ENCODE peak calls at places on chromosomes 2 and 18, in eight cellular contexts. E is tibial artery, G is WTC11, J is suprapubic skin, H is lower lobe of right lung, T is glutamatergic neuron, Z is AG10803, I is dorsolateral prefrontal cortex. S is an unnamed sample.

GRCh38 chr2:110773470-110773921 is 41.1 kb downstream of the ACOXL start:
- DNase-seq in J (no peak), G (no peak), Z (no peak), I (no peak), H (no peak), T (no peak), E (peak; percentile 45), S (no peak)

GRCh38 chr18:29164020-29164706 is 987.2 kb upstream of the CDH2 start:
- DNase-seq in I (no peak), H (no peak), T (no peak), Z (peak; percentile 90), J (no peak), E (no peak), G (no peak), S (no peak)

GRCh38 chr2:70922591-70923234 is 13.0 kb upstream of the ATP6V1B1 start:
- DNase-seq in E (no peak), I (peak; percentile 8), T (peak; percentile 65), G (no peak), H (no peak), J (peak; percentile 29), Z (no peak), S (no peak)

GRCh38 chr2:78061301-78061700 is 539.1 kb upstream of the LRRTM4 start:
- DNase-seq in G (no peak), T (no peak), Z (no peak), E (no peak), H (no peak), I (no peak), J (no peak), S (no peak)

GRCh38 chr2:12050381-12050780 is 303.9 kb downstream of the LPIN1 start:
- DNase-seq in T (no peak), G (no peak), Z (peak; percentile 83), I (no peak), E (no peak), J (no peak), H (no peak), S (peak; percentile 62)

GRCh38 chr2:241804326-241805276 is 4.4 kb upstream of the NEU4 start:
- DNase-seq in I (peak; percentile 35), H (peak; percentile 45), J (no peak), T (peak; percentile 37), Z (peak; percentile 8), G (no peak), E (peak; percentile 18), S (no peak)

GRCh38 chr2:84300030-84301029 is 158.8 kb downstream of the SUCLG1 start:
- DNase-seq in E (no peak), I (no peak), G (no peak), T (no peak), Z (no peak), H (no peak), J (no peak), S (no peak)

GRCh38 chr18:7830468-7830867 is 263.4 kb downstream of the PTPRM start:
- DNase-seq in T (no peak), J (no peak), G (no peak), Z (no peak), I (no peak), E (no peak), H (no peak), S (no peak)

GRCh38 chr2:43178055-43178598 is 48.3 kb downstream of the ZFP36L2 start:
- DNase-seq in J (no peak), G (no peak), E (no peak), H (no peak), T (no peak), I (no peak), Z (no peak), S (no peak)

GRCh38 chr2:43453771-43454170 is 142.1 kb downstream of the THADA start:
- DNase-seq in H (no peak), E (no peak), I (no peak), T (no peak), G (no peak), Z (no peak), J (no peak), S (no peak)

GRCh38 chr2:236360486-236360885 is 96.3 kb upstream of the ASB18 start:
- DNase-seq in H (no peak), E (no peak), G (no peak), Z (no peak), I (no peak), J (no peak), T (no peak), S (no peak)

GRCh38 chr18:13813271-13813849 is 10.6 kb upstream of the MC5R start:
- DNase-seq in T (peak; percentile 83), J (no peak), G (peak; percentile 72), H (no peak), I (peak; percentile 59), E (peak; percentile 77), Z (peak; percentile 54), S (no peak)

GRCh38 chr2:169799555-169799954 is 884 bp downstream of the SSB start:
- DNase-seq in E (no peak), H (no peak), G (no peak), I (no peak), J (no peak), Z (no peak), T (no peak), S (no peak)

GRCh38 chr2:12721571-12722444 is 5.1 kb downstream of the TRIB2 start:
- DNase-seq in Z (peak; percentile 68), E (no peak), G (no peak), T (no peak), J (no peak), H (no peak), I (no peak), S (no peak)

GRCh38 chr18:34807106-34807796 is 97.2 kb downstream of the DTNA start:
- DNase-seq in T (no peak), Z (no peak), H (no peak), I (no peak), E (no peak), G (no peak), J (no peak), S (no peak)

GRCh38 chr2:176830362-176830761 is 382.2 kb upstream of the HNRNPA3 start:
- DNase-seq in H (no peak), E (no peak), Z (no peak), T (no peak), J (no peak), G (no peak), I (no peak), S (no peak)
- TF ChIP-seq CTCF in H (no peak), E (no peak), Z (no peak), T (no peak), J (no peak), G (no peak), I (no peak), S (no peak)

GRCh38 chr2:132670104-132670960 is at the start of gene LYPD1:
- DNase-seq in T (peak; percentile 43), E (no peak), Z (no peak), H (peak; percentile 46), G (peak; percentile 62), I (peak; percentile 36), J (no peak), S (no peak)
- TF ChIP-seq CTCF in T (no peak), E (no peak), Z (no peak), H (no peak), G (no peak), I (no peak), J (no peak), S (no peak)

DNA sequence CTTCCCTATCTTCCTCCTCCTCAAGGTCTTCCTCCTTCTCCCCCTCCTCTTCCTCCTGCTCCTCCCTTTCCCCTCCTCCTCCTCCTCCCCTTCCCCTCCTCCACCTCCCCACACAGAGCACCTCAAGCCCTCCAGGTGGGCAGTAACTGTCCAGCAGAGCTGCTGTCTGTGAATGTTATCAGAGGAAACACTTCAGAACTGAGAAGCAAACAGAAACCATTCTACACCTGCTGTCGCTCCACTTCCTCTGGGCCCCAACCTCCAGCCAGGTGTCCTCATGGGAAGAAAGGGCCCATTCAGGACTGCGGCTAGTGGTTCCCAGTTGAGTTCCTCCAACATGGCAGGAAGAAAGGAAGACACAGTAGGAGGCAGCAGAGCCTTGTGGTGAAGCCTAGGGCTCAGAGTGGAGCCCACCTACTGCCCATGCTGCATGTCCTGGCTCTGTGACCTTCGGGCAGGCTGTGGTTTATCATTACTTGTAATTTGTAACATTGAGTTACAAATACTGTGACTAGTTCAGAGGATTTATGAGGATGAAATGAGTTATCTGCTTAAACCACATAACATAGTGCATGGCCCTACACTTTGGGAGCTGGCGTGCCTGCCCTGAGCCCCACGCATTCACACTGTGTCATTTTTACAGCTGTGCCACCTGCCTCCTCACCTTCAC is 165.9 kb upstream of the ID2 start:
- DNase-seq in Z (no peak), H (no peak), G (no peak), I (no peak), E (no peak), J (no peak), T (no peak), S (no peak)
- TF ChIP-seq CTCF in Z (no peak), H (no peak), G (no peak), I (no peak), E (no peak), J (no peak), T (no peak), S (no peak)

GRCh38 chr2:237865623-237866041 is 6.2 kb downstream of the RAMP1 start:
- DNase-seq in Z (no peak), T (no peak), G (no peak), E (no peak), I (no peak), H (no peak), J (peak; percentile 48), S (no peak)
- TF ChIP-seq CTCF in Z (peak; percentile 4), T (no peak), G (no peak), E (no peak), I (no peak), H (no peak), J (no peak), S (no peak)

GRCh38 chr2:20236496-20236895 is 11.6 kb upstream of the SDC1 start:
- DNase-seq in J (no peak), E (no peak), T (no peak), I (no peak), Z (no peak), G (no peak), H (no peak), S (no peak)

GRCh38 chr2:20247084-20247483 is 22.2 kb upstream of the SDC1 start:
- DNase-seq in T (no peak), G (no peak), H (no peak), E (no peak), Z (no peak), J (no peak), I (no peak), S (no peak)

GRCh38 chr2:20242727-20243377 is 17.9 kb upstream of the SDC1 start:
- DNase-seq in E (no peak), J (no peak), I (no peak), Z (no peak), G (peak; percentile 40), T (no peak), H (no peak), S (no peak)

DNA sequence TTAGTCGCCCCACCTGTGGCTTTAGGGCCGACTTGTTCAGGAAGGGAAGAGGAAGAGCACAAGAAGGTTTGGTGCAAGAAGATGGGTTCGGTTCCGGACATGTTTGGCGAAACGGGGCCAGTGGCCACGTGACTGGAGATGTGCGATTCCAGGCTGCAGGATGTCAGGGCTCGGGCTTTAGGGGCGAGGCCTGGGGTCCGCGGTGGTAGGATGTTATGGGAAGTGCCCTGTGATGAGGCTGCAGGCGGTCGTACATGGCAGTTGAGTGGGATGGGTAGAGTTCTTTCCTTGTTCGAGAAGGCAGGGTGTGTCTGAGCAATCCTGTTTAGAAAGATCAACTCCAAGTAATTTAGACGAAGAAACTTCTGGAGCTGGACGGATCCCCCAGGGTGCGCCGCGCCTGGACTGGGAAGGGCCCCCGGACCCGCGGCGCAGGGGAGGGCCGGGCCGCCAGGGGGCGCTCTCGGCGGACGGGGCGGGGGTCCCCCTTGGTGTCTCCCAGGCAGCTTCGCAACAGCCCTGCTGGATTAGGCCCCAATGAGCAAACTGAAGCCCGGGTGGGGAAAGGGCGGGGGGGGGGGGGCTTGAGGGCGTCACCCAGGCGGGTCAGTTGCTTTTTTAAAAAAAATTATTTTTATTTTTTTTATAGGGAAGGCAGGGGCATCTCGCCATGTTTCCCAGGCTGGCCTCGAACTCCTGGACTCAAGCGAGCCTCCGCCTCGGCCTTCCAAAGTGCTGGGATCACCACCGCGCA is 17.2 kb upstream of the SDC1 start:
- DNase-seq in E (no peak), Z (no peak), I (no peak), T (peak; percentile 32), G (peak; percentile 74), H (no peak), J (no peak), S (no peak)
- TF ChIP-seq CTCF in E (peak; percentile 22), Z (peak; percentile 20), I (peak; percentile 17), T (peak; percentile 68), G (peak; percentile 93), H (peak; percentile 45), J (no peak), S (peak; percentile 77)